ENCODE peak calls at places on chromosome 1, in six cellular contexts. One of them, this sample, is unnamed.

GRCh38 chr1:211627259-211627658 is 48.2 kb downstream of the NEK2 start:
- DNase-seq in NB4: no peak
- DNase-seq in ovary: no peak
- DNase-seq in T-helper 17 cell: no peak
- DNase-seq in GM23248: no peak
- DNase-seq in substantia nigra: no peak
- DNase-seq in this sample: no peak

GRCh38 chr1:5685446-5686040 is 306.7 kb downstream of the NPHP4 start:
- DNase-seq in T-helper 17 cell: no peak
- DNase-seq in NB4: no peak
- DNase-seq in ovary: no peak
- DNase-seq in substantia nigra: no peak
- DNase-seq in GM23248: no peak
- DNase-seq in this sample: no peak

GRCh38 chr1:226875641-226876295 is 5.4 kb downstream of the PSEN2 start:
- DNase-seq in substantia nigra: no peak
- DNase-seq in ovary: no peak
- DNase-seq in T-helper 17 cell: no peak
- DNase-seq in NB4: no peak
- DNase-seq in GM23248: no peak
- DNase-seq in this sample: no peak

GRCh38 chr1:153032677-153033308 is 1.8 kb downstream of the SPRR1B start:
- DNase-seq in T-helper 17 cell: no peak
- DNase-seq in ovary: no peak
- DNase-seq in GM23248: peak
- DNase-seq in substantia nigra: no peak
- DNase-seq in NB4: peak
- DNase-seq in this sample: peak

GRCh38 chr1:180939706-180940094 is 27.0 kb downstream of the KIAA1614 start:
- DNase-seq in substantia nigra: no peak
- DNase-seq in NB4: no peak
- DNase-seq in GM23248: no peak
- DNase-seq in ovary: no peak
- DNase-seq in T-helper 17 cell: no peak
- DNase-seq in this sample: no peak

GRCh38 chr1:3237570-3237969 is 168.6 kb downstream of the PRDM16 start:
- DNase-seq in NB4: no peak
- DNase-seq in GM23248: no peak
- DNase-seq in T-helper 17 cell: no peak
- DNase-seq in ovary: no peak
- DNase-seq in substantia nigra: peak
- DNase-seq in this sample: no peak

GRCh38 chr1:236760986-236761385 is 34.1 kb upstream of the MTR start:
- DNase-seq in ovary: no peak
- DNase-seq in T-helper 17 cell: no peak
- DNase-seq in substantia nigra: no peak
- DNase-seq in GM23248: no peak
- DNase-seq in NB4: no peak
- DNase-seq in this sample: no peak

GRCh38 chr1:10146391-10146790 is 64.0 kb upstream of the KIF1B start:
- DNase-seq in GM23248: no peak
- DNase-seq in substantia nigra: no peak
- DNase-seq in ovary: no peak
- DNase-seq in T-helper 17 cell: no peak
- DNase-seq in NB4: no peak
- DNase-seq in this sample: no peak

GRCh38 chr1:65393345-65393744 is 27.1 kb upstream of the LEPR start:
- DNase-seq in substantia nigra: no peak
- DNase-seq in GM23248: peak
- DNase-seq in NB4: peak
- DNase-seq in T-helper 17 cell: no peak
- DNase-seq in ovary: no peak
- DNase-seq in this sample: no peak

GRCh38 chr1:17929224-17929623 is 174.1 kb downstream of the ACTL8 start:
- DNase-seq in T-helper 17 cell: no peak
- DNase-seq in GM23248: no peak
- DNase-seq in ovary: no peak
- DNase-seq in substantia nigra: no peak
- DNase-seq in NB4: no peak
- DNase-seq in this sample: no peak

GRCh38 chr1:235893840-235894239 is 27.1 kb upstream of the LYST start:
- DNase-seq in NB4: no peak
- DNase-seq in T-helper 17 cell: no peak
- DNase-seq in GM23248: no peak
- DNase-seq in ovary: no peak
- DNase-seq in substantia nigra: no peak
- DNase-seq in this sample: no peak

GRCh38 chr1:232472485-232473041 is 157.4 kb downstream of the SIPA1L2 start:
- DNase-seq in NB4: no peak
- DNase-seq in GM23248: peak
- DNase-seq in ovary: no peak
- DNase-seq in T-helper 17 cell: no peak
- DNase-seq in substantia nigra: no peak
- DNase-seq in this sample: no peak

GRCh38 chr1:237568955-237569354 is 321.8 kb downstream of the ZP4 start:
- DNase-seq in substantia nigra: no peak
- DNase-seq in GM23248: no peak
- DNase-seq in ovary: no peak
- DNase-seq in NB4: no peak
- DNase-seq in T-helper 17 cell: no peak
- DNase-seq in this sample: peak

GRCh38 chr1:244653439-244654283 is 735 bp downstream of the DESI2 start:
- DNase-seq in T-helper 17 cell: no peak
- DNase-seq in GM23248: peak
- DNase-seq in ovary: no peak
- DNase-seq in NB4: no peak
- DNase-seq in substantia nigra: no peak
- DNase-seq in this sample: no peak

GRCh38 chr1:119564548-119564947 is 57.5 kb downstream of the HSD3B1 start:
- DNase-seq in GM23248: no peak
- DNase-seq in ovary: no peak
- DNase-seq in NB4: no peak
- DNase-seq in T-helper 17 cell: no peak
- DNase-seq in substantia nigra: no peak
- DNase-seq in this sample: no peak

GRCh38 chr1:171794085-171794484 is 12.6 kb downstream of the METTL13 start:
- DNase-seq in T-helper 17 cell: no peak
- DNase-seq in GM23248: peak
- DNase-seq in ovary: no peak
- DNase-seq in NB4: peak
- DNase-seq in substantia nigra: no peak
- DNase-seq in this sample: no peak

GRCh38 chr1:202567747-202568146 is 142.5 kb downstream of the SYT2 start:
- DNase-seq in GM23248: peak
- DNase-seq in ovary: no peak
- DNase-seq in T-helper 17 cell: no peak
- DNase-seq in NB4: no peak
- DNase-seq in substantia nigra: no peak
- DNase-seq in this sample: no peak

GRCh38 chr1:216453777-216454176 is 30.5 kb upstream of the USH2A start:
- DNase-seq in ovary: no peak
- DNase-seq in NB4: no peak
- DNase-seq in substantia nigra: no peak
- DNase-seq in T-helper 17 cell: no peak
- DNase-seq in GM23248: no peak
- DNase-seq in this sample: no peak

GRCh38 chr1:228793032-228793431 is 57.8 kb downstream of the RHOU start:
- DNase-seq in GM23248: no peak
- DNase-seq in NB4: peak
- DNase-seq in T-helper 17 cell: no peak
- DNase-seq in ovary: no peak
- DNase-seq in substantia nigra: no peak
- DNase-seq in this sample: no peak

GRCh38 chr1:30807318-30808066 is 49.9 kb upstream of the LAPTM5 start:
- DNase-seq in substantia nigra: peak
- DNase-seq in NB4: peak
- DNase-seq in ovary: peak
- DNase-seq in GM23248: peak
- DNase-seq in T-helper 17 cell: no peak
- DNase-seq in this sample: no peak

GRCh38 chr1:151197863-151198253 is 494 bp upstream of the PIP5K1A start:
- DNase-seq in ovary: no peak
- DNase-seq in NB4: no peak
- DNase-seq in substantia nigra: no peak
- DNase-seq in GM23248: no peak
- DNase-seq in T-helper 17 cell: no peak
- DNase-seq in this sample: no peak

GRCh38 chr1:53567458-53568250 is 108.5 kb downstream of the DMRTB1 start:
- DNase-seq in substantia nigra: no peak
- DNase-seq in GM23248: no peak
- DNase-seq in T-helper 17 cell: no peak
- DNase-seq in ovary: no peak
- DNase-seq in NB4: no peak
- DNase-seq in this sample: no peak

GRCh38 chr1:12088607-12089006 is 25.5 kb downstream of the TNFRSF8 start:
- DNase-seq in ovary: no peak
- DNase-seq in NB4: peak
- DNase-seq in substantia nigra: no peak
- DNase-seq in T-helper 17 cell: no peak
- DNase-seq in GM23248: no peak
- DNase-seq in this sample: no peak

GRCh38 chr1:30321996-30322858 is 401.2 kb downstream of the MATN1 start:
- DNase-seq in ovary: no peak
- DNase-seq in GM23248: no peak
- DNase-seq in T-helper 17 cell: no peak
- DNase-seq in substantia nigra: no peak
- DNase-seq in NB4: no peak
- DNase-seq in this sample: no peak

GRCh38 chr1:32353886-32354570 is 8.3 kb downstream of the FAM229A start:
- DNase-seq in ovary: peak
- DNase-seq in T-helper 17 cell: no peak
- DNase-seq in substantia nigra: no peak
- DNase-seq in GM23248: peak
- DNase-seq in NB4: peak
- DNase-seq in this sample: no peak

GRCh38 chr1:235105051-235106043 is 23.3 kb downstream of the TOMM20 start:
- DNase-seq in GM23248: peak
- DNase-seq in T-helper 17 cell: no peak
- DNase-seq in ovary: no peak
- DNase-seq in NB4: peak
- DNase-seq in substantia nigra: no peak
- DNase-seq in this sample: no peak

GRCh38 chr1:201955009-201955749 is at the start of gene TIMM17A:
- DNase-seq in NB4: peak
- DNase-seq in GM23248: peak
- DNase-seq in substantia nigra: peak
- DNase-seq in T-helper 17 cell: peak
- DNase-seq in ovary: peak
- DNase-seq in this sample: peak

GRCh38 chr1:93746009-93746408 is 64.4 kb upstream of the BCAR3 start:
- DNase-seq in GM23248: no peak
- DNase-seq in ovary: no peak
- DNase-seq in NB4: no peak
- DNase-seq in T-helper 17 cell: no peak
- DNase-seq in substantia nigra: no peak
- DNase-seq in this sample: no peak

GRCh38 chr1:32925360-32926142 is 24.4 kb upstream of the TMEM54 start:
- DNase-seq in GM23248: peak
- DNase-seq in substantia nigra: no peak
- DNase-seq in NB4: no peak
- DNase-seq in ovary: no peak
- DNase-seq in T-helper 17 cell: no peak
- DNase-seq in this sample: no peak

GRCh38 chr1:44786138-44786840 is 1.7 kb downstream of the BEST4 start:
- DNase-seq in T-helper 17 cell: peak
- DNase-seq in NB4: peak
- DNase-seq in GM23248: peak
- DNase-seq in substantia nigra: peak
- DNase-seq in ovary: peak
- DNase-seq in this sample: no peak

GRCh38 chr1:192378276-192378675 is 61.5 kb downstream of the RGS21 start:
- DNase-seq in substantia nigra: no peak
- DNase-seq in T-helper 17 cell: no peak
- DNase-seq in NB4: no peak
- DNase-seq in ovary: no peak
- DNase-seq in GM23248: no peak
- DNase-seq in this sample: no peak

GRCh38 chr1:1001057-1001630 is 1.2 kb upstream of the HES4 start:
- DNase-seq in T-helper 17 cell: no peak
- DNase-seq in GM23248: no peak
- DNase-seq in substantia nigra: no peak
- DNase-seq in NB4: no peak
- DNase-seq in ovary: no peak
- DNase-seq in this sample: no peak

This sample was measured in dorsolateral prefrontal cortex.